ENCODE peak calls at places on chromosomes 7 and 10, in four cellular contexts. One of them, this sample, is unnamed.

GRCh38 chr10:70494536-70494935 is 16.0 kb downstream of the PALD1 start:
- DNase-seq in MCF 10A: no peak
- DNase-seq in neural crest cell: no peak
- DNase-seq in uterus: no peak
- DNase-seq in this sample: no peak

GRCh38 chr10:93992400-93993030 is 1.2 kb upstream of the PLCE1 start:
- DNase-seq in MCF 10A: no peak
- DNase-seq in neural crest cell: no peak
- DNase-seq in uterus: no peak
- DNase-seq in this sample: no peak

GRCh38 chr7:45677311-45677900 is 103.2 kb downstream of the ADCY1 start:
- DNase-seq in MCF 10A: no peak
- DNase-seq in neural crest cell: no peak
- DNase-seq in uterus: no peak
- DNase-seq in this sample: no peak

GRCh38 chr7:91169819-91170218 is 94.4 kb upstream of the FZD1 start:
- DNase-seq in MCF 10A: no peak
- DNase-seq in neural crest cell: no peak
- DNase-seq in uterus: no peak
- DNase-seq in this sample: no peak

GRCh38 chr10:14084875-14085274 is 245.8 kb downstream of the FRMD4A start:
- DNase-seq in MCF 10A: peak; percentile 12
- DNase-seq in neural crest cell: no peak
- DNase-seq in uterus: no peak
- DNase-seq in this sample: no peak

GRCh38 chr10:78397796-78398195 is 364.1 kb downstream of the RPS24 start:
- DNase-seq in MCF 10A: no peak
- DNase-seq in neural crest cell: no peak
- DNase-seq in uterus: no peak
- DNase-seq in this sample: no peak

GRCh38 chr10:71354771-71355170 is 35.7 kb downstream of the SLC29A3 start:
- DNase-seq in MCF 10A: no peak
- DNase-seq in neural crest cell: no peak
- DNase-seq in uterus: no peak
- DNase-seq in this sample: no peak

GRCh38 chr10:92914478-92915066 is 66.3 kb downstream of the EXOC6 start:
- DNase-seq in MCF 10A: peak; percentile 68
- DNase-seq in neural crest cell: peak; percentile 54
- DNase-seq in uterus: peak; percentile 20
- DNase-seq in this sample: peak; percentile 15

GRCh38 chr10:112775892-112776679 is 174.0 kb upstream of the TCF7L2 start:
- DNase-seq in MCF 10A: no peak
- DNase-seq in neural crest cell: no peak
- DNase-seq in uterus: no peak
- DNase-seq in this sample: no peak

GRCh38 chr10:63468947-63469346 is 3.2 kb upstream of the JMJD1C start:
- DNase-seq in MCF 10A: no peak
- DNase-seq in neural crest cell: no peak
- DNase-seq in uterus: no peak
- DNase-seq in this sample: no peak

GRCh38 chr7:70494225-70494877 is 637.6 kb upstream of the GALNT17 start:
- DNase-seq in MCF 10A: no peak
- DNase-seq in neural crest cell: no peak
- DNase-seq in uterus: no peak
- DNase-seq in this sample: no peak

GRCh38 chr10:103564116-103564501 is 70.6 kb downstream of the NEURL1 start:
- DNase-seq in MCF 10A: no peak
- DNase-seq in neural crest cell: no peak
- DNase-seq in uterus: peak; percentile 74
- DNase-seq in this sample: no peak

GRCh38 chr7:12573885-12574284 is 3.4 kb downstream of the SCIN start:
- DNase-seq in MCF 10A: no peak
- DNase-seq in neural crest cell: no peak
- DNase-seq in uterus: no peak
- DNase-seq in this sample: no peak

GRCh38 chr7:105664816-105665525 is 83.7 kb upstream of the EFCAB10 start:
- DNase-seq in MCF 10A: peak; percentile 50
- DNase-seq in neural crest cell: no peak
- DNase-seq in uterus: no peak
- DNase-seq in this sample: no peak

GRCh38 chr10:22505923-22506685 is 160.8 kb downstream of the SPAG6 start:
- DNase-seq in MCF 10A: peak; percentile 91
- DNase-seq in neural crest cell: no peak
- DNase-seq in uterus: no peak
- DNase-seq in this sample: peak; percentile 10

GRCh38 chr10:77641788-77642397 is 4.3 kb upstream of the KCNMA1 start:
- DNase-seq in MCF 10A: peak; percentile 82
- DNase-seq in neural crest cell: peak; percentile 70
- DNase-seq in uterus: peak; percentile 83
- DNase-seq in this sample: peak; percentile 2

GRCh38 chr7:55086413-55087201 is 67.8 kb downstream of the EGFR start:
- DNase-seq in MCF 10A: peak; percentile 78
- DNase-seq in neural crest cell: no peak
- DNase-seq in uterus: no peak
- DNase-seq in this sample: no peak

GRCh38 chr7:21086688-21087087 is 300.0 kb upstream of the SP8 start:
- DNase-seq in MCF 10A: peak; percentile 82
- DNase-seq in neural crest cell: no peak
- DNase-seq in uterus: no peak
- DNase-seq in this sample: no peak

GRCh38 chr10:133264455-133264854 is 12.2 kb downstream of the ADAM8 start:
- DNase-seq in MCF 10A: peak; percentile 18
- DNase-seq in neural crest cell: no peak
- DNase-seq in uterus: no peak
- DNase-seq in this sample: peak; percentile 49

GRCh38 chr10:75865413-75865812 is 434.0 kb downstream of the LRMDA start:
- DNase-seq in MCF 10A: no peak
- DNase-seq in neural crest cell: no peak
- DNase-seq in uterus: no peak
- DNase-seq in this sample: no peak

GRCh38 chr10:34994565-34995142 is 95.5 kb downstream of the CUL2 start:
- DNase-seq in MCF 10A: peak; percentile 86
- DNase-seq in neural crest cell: peak; percentile 47
- DNase-seq in uterus: peak; percentile 21
- DNase-seq in this sample: peak; percentile 17

GRCh38 chr10:103512166-103512565 is 18.7 kb downstream of the NEURL1 start:
- DNase-seq in MCF 10A: no peak
- DNase-seq in neural crest cell: no peak
- DNase-seq in uterus: no peak
- DNase-seq in this sample: no peak

GRCh38 chr10:3935141-3935540 is 150.1 kb upstream of the KLF6 start:
- DNase-seq in MCF 10A: no peak
- DNase-seq in neural crest cell: no peak
- DNase-seq in uterus: peak; percentile 65
- DNase-seq in this sample: peak; percentile 21

DNA sequence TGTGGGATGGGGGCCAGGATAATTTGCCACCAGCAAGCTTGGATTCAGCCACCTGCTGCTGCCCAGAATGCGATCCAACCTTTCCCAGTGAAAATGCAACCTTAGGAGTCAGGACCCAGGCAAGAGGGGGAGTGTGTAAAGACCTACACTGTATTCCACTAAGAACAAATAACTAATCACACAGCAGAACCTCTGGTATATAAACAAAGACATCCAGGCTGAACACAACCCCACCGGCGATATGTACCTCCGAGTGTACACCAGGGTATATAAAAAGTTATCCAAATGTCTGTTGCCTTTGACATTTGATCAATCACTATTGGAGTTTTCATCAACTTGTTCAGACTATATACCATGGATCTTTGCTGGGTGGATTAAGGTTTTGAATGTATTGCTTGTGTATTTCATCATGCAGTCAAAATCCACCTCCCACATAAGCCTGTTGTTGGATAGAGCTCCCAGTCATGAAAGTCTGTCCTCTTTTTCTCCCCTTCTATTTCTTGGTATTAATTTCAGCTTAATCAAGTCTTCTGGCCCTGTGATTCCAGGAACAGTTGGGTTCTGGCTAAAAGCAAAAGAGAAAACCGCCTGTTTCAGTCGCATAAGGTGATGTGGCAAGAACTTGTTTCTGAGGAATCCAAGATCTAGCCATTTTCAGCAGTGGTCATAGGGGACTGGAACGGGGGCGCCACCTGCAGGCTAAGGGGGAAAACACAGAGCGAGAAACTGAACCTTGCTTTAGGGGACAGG is 290.7 kb downstream of the CCDC3 start:
- DNase-seq in MCF 10A: peak; percentile 88
- DNase-seq in neural crest cell: peak; percentile 82
- DNase-seq in uterus: peak; percentile 70
- DNase-seq in this sample: peak; percentile 78
- TF ChIP-seq CTCF in MCF 10A: peak; percentile 89
- TF ChIP-seq CTCF in neural crest cell: peak; percentile 93
- TF ChIP-seq CTCF in uterus: peak; percentile 90
- TF ChIP-seq CTCF in this sample: peak; percentile 96

GRCh38 chr7:111855161-111855841 is 293.0 kb upstream of the IMMP2L start:
- DNase-seq in MCF 10A: peak; percentile 68
- DNase-seq in neural crest cell: peak; percentile 11
- DNase-seq in uterus: peak; percentile 16
- DNase-seq in this sample: no peak
- TF ChIP-seq CTCF in MCF 10A: peak; percentile 43
- TF ChIP-seq CTCF in neural crest cell: peak; percentile 62
- TF ChIP-seq CTCF in uterus: peak; percentile 6
- TF ChIP-seq CTCF in this sample: no peak

DNA sequence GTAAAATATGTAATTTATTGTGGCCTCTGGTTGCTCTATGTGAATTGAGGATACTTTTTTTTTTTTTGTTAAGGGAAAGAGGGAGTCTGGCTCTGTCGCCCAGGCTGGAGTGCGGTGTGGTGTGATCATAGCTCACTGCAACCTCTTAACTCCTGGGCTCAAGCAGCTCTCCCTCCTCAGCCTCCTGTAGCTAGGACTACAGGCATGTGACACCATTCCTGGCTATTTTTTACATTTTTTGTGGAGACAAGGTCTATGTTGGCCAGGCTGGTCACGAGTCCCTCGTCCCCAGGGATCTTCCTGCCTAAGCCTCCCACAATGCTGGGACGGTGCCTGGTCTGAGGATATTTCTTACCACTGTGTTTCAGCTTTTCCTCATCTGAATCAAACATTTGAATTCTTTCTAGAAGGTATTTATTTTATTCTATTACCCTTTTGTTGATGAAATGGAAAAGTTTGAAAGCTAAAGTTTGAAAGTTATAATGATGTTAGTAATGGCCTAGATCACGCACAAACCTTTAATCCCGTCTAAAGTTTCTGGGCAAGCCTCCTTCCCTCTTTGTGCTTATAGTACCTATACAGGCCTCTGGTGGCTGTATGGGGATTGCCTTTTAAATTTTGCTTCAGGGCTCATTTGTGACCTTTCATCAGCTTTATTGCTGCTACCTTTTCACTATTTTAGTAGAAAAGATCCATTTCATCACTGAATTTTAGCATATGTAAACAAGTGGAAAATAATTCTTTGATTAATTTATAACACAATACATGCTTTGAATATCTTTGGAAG is 2.0 kb downstream of the IFRD1 start:
- DNase-seq in MCF 10A: peak; percentile 43
- DNase-seq in neural crest cell: no peak
- DNase-seq in uterus: peak; percentile 27
- DNase-seq in this sample: no peak
- TF ChIP-seq CTCF in MCF 10A: peak; percentile 24
- TF ChIP-seq CTCF in neural crest cell: peak; percentile 50
- TF ChIP-seq CTCF in uterus: no peak
- TF ChIP-seq CTCF in this sample: no peak

DNA sequence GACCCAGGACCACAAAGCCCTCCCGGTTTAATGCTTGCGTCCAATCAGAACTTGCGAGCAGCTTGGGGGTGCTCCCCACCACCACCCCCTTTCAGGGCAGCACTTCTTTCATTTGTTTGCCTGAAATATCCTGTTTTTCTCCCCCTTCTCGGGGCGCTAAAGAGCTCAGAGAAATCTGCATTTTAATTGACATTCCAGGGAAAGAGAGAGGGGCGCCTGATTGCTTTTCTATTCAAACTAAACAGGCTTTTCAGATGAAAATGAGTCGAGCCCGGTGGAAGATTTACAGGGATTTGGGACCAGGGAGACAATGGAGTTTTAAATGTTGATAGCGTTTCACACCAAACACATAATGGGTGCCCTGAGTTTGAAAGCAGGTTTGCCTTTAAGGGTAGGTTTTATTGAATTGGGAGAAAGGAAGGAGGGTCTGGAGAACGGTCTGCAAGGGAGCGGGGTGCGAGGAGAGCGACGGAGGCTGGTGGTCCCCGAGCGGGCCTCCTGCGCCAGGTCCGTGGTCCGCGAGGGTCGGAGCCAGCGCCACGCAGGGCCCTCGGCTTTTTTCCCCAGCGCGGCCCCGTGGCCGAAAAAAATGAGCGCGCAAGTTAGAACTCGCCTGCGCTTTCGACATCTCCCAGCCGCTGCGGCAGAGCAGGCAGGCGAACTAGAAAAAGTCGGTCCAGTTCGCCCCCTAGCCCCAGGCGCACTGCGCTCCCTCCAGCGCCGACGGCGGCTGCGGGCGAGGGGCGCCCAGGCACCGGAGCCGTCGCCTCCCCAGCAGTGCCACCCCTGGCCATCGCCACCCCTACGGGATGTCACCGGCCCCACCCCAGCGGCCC is 1.4 kb downstream of the FGFR2 start:
- DNase-seq in MCF 10A: peak; percentile 67
- DNase-seq in neural crest cell: no peak
- DNase-seq in uterus: peak; percentile 74
- DNase-seq in this sample: no peak
- TF ChIP-seq CTCF in MCF 10A: no peak
- TF ChIP-seq CTCF in neural crest cell: no peak
- TF ChIP-seq CTCF in uterus: peak; percentile 62
- TF ChIP-seq CTCF in this sample: no peak

This sample was measured in CD4-positive, alpha-beta T cell.